ENCODE peak calls at places on chromosomes 6 and 20, in nine cellular contexts. M is OCI-LY7; N is adrenal gland; B is cardiac fibroblast; W is GM06990; Q is IMR-90; G is CD8-positive, alpha-beta T cell; D is PC-9; L is progenitor cell of endocrine pancreas. F is an unnamed sample.

GRCh38 chr6:105993769-105994521 is 92.2 kb upstream of the PRDM1 start:
- DNase-seq in M (no peak), N (no peak), B (peak; percentile 19), W (no peak), Q (peak; percentile 45), G (peak; percentile 41), D (no peak), L (no peak), F (no peak)

GRCh38 chr20:15594296-15594695 is 979.0 kb downstream of the KIF16B start:
- DNase-seq in M (no peak), N (no peak), B (no peak), W (no peak), Q (no peak), G (no peak), D (no peak), L (no peak), F (no peak)

GRCh38 chr6:17703256-17703694 is 3.5 kb downstream of the NUP153 start:
- DNase-seq in M (peak; percentile 52), N (peak; percentile 76), B (peak; percentile 95), W (peak; percentile 16), Q (peak; percentile 82), G (no peak), D (no peak), L (no peak), F (no peak)

GRCh38 chr6:142242269-142242668 is 59.5 kb upstream of the ADGRG6 start:
- DNase-seq in M (no peak), N (no peak), B (peak; percentile 23), W (no peak), Q (peak; percentile 64), G (no peak), D (no peak), L (no peak), F (no peak)

GRCh38 chr20:36975085-36975829 is 23.7 kb upstream of the SAMHD1 start:
- DNase-seq in M (peak; percentile 38), N (no peak), B (no peak), W (no peak), Q (no peak), G (peak; percentile 53), D (no peak), L (no peak), F (no peak)

GRCh38 chr6:107267634-107268033 is 152.3 kb upstream of the BEND3 start:
- DNase-seq in M (no peak), N (no peak), B (no peak), W (no peak), Q (no peak), G (no peak), D (no peak), L (no peak), F (no peak)

GRCh38 chr6:136146130-136146529 is 104.0 kb downstream of the MTFR2 start:
- DNase-seq in M (no peak), N (no peak), B (peak; percentile 76), W (no peak), Q (peak; percentile 11), G (no peak), D (no peak), L (no peak), F (no peak)

GRCh38 chr6:41164551-41164950 is 1.6 kb upstream of the TREM2 start:
- DNase-seq in M (no peak), N (no peak), B (no peak), W (no peak), Q (no peak), G (no peak), D (no peak), L (no peak), F (no peak)

GRCh38 chr6:54002118-54002517 is 109.1 kb upstream of the MLIP start:
- DNase-seq in M (no peak), N (no peak), B (no peak), W (no peak), Q (peak; percentile 13), G (no peak), D (no peak), L (no peak), F (no peak)

GRCh38 chr20:2237059-2237458 is 58.7 kb upstream of the TGM3 start:
- DNase-seq in M (no peak), N (peak; percentile 53), B (peak; percentile 95), W (no peak), Q (peak; percentile 95), G (no peak), D (peak; percentile 70), L (no peak), F (no peak)
- TF ChIP-seq CTCF in M (no peak), N (no peak), B (peak; percentile 39), W (no peak), Q (peak; percentile 28), G (no peak), D (peak; percentile 42), L (no peak), F (no peak)

GRCh38 chr20:50112512-50113419 is at the start of gene UBE2V1:
- DNase-seq in M (peak; percentile 90), N (peak; percentile 95), B (peak; percentile 94), W (peak; percentile 92), Q (peak; percentile 81), G (peak; percentile 85), D (peak; percentile 85), L (peak; percentile 72), F (peak; percentile 82)
- TF ChIP-seq CTCF in M (peak; percentile 66), N (no peak), B (peak; percentile 47), W (peak; percentile 64), Q (no peak), G (peak; percentile 33), D (no peak), L (peak; percentile 39), F (peak; percentile 8)

DNA sequence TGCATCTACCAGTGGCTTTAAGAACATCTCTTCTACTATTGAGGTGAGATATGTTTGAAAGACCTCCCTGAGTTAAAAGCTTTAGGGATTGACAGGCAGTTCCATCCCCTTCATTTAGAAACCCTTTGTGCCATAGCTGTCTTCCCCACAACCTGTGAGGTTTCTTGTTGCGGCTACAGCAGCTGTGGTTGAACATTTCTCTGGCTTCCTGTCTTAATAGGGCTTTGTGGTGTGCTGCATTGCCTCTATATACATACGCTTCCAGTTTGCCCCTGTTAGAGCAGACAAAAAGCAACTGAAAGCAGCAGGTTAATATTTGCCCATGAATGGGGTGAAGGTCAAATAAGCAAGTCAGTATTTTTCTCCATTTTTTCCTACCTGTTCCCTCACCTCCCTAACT is 210.2 kb downstream of the TMEM200A start:
- DNase-seq in M (no peak), N (no peak), B (no peak), W (peak; percentile 70), Q (no peak), G (peak; percentile 35), D (no peak), L (no peak), F (no peak)
- TF ChIP-seq CTCF in M (no peak), N (no peak), B (no peak), W (no peak), Q (no peak), G (no peak), D (no peak), L (no peak), F (no peak)

GRCh38 chr20:10359621-10360040 is 74.4 kb downstream of the MKKS start:
- DNase-seq in M (no peak), N (no peak), B (no peak), W (peak; percentile 50), Q (peak; percentile 64), G (no peak), D (no peak), L (no peak), F (no peak)

GRCh38 chr20:10356628-10357027 is 77.4 kb downstream of the MKKS start:
- DNase-seq in M (no peak), N (no peak), B (no peak), W (no peak), Q (no peak), G (no peak), D (no peak), L (no peak), F (no peak)

GRCh38 chr20:10360878-10361277 is 73.1 kb downstream of the MKKS start:
- DNase-seq in M (no peak), N (no peak), B (no peak), W (no peak), Q (no peak), G (no peak), D (no peak), L (no peak), F (no peak)

GRCh38 chr20:10357061-10357708 is 76.8 kb downstream of the MKKS start:
- DNase-seq in M (no peak), N (no peak), B (no peak), W (no peak), Q (no peak), G (no peak), D (no peak), L (no peak), F (no peak)

DNA sequence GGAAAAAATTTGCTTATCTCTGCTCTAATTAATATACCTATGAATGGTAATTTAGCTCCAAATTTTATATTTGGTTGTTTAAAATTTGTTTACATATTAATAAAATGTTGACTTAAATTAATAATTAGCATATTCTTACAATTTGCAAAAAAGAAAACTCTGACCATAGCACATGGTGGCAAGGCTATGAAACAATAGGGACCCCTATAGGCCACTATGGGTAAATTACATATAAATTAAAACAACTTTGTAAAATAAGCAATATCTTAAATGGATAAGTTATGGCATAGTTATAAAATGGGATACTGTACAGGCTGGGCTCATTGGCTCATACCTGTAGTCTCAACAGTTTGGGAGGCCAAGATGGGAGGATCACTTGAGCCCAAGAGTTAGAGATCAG is 76.0 kb downstream of the MKKS start:
- DNase-seq in M (no peak), N (no peak), B (peak; percentile 41), W (no peak), Q (peak; percentile 17), G (no peak), D (no peak), L (no peak), F (no peak)
- TF ChIP-seq CTCF in M (peak; percentile 50), N (peak; percentile 30), B (peak; percentile 67), W (no peak), Q (peak; percentile 72), G (no peak), D (peak; percentile 63), L (peak; percentile 34), F (peak; percentile 20)